ENCODE peak calls at places on chromosomes 12 and 14, in nine cellular contexts. W is upper lobe of right lung, A is ovary, T is Peyer's patch, Q is endothelial cell, Z is GM12865, F is endodermal cell, L is WTC11, V is A549. X is an unnamed sample.
A peak's percentile ranks its signal among the peaks of the same experiment; 100 is the strongest.

GRCh38 chr14:96136361-96136760 is 68.3 kb upstream of the BDKRB2 start:
- DNase-seq in F (no peak), Q (no peak), W (no peak), L (no peak), T (no peak), A (no peak), Z (no peak), V (no peak), X (no peak)

GRCh38 chr14:69460093-69460701 is 24.3 kb upstream of the PLEKHD1 start:
- DNase-seq in T (peak; percentile 39), Q (peak; percentile 56), F (peak; percentile 71), L (peak; percentile 39), W (no peak), V (peak; percentile 79), A (peak; percentile 52), Z (peak; percentile 75), X (peak; percentile 71)

GRCh38 chr14:52553002-52553670 is 500 bp downstream of the GPR137C start:
- DNase-seq in W (peak; percentile 71), Q (peak; percentile 49), T (peak; percentile 34), A (peak; percentile 61), F (peak; percentile 86), Z (peak; percentile 54), L (peak; percentile 59), V (no peak), X (peak; percentile 67)

GRCh38 chr14:61388976-61389576 is 67.7 kb downstream of the PRKCH start:
- DNase-seq in L (no peak), V (no peak), Q (no peak), F (no peak), T (no peak), Z (no peak), A (no peak), W (no peak), X (no peak)

GRCh38 chr14:60248697-60249314 is at the start of gene PPM1A:
- DNase-seq in Z (peak; percentile 99), W (peak; percentile 98), L (peak; percentile 94), F (peak; percentile 98), Q (peak; percentile 94), A (peak; percentile 98), T (peak; percentile 93), V (peak; percentile 91), X (peak; percentile 97)

GRCh38 chr14:94381149-94382030 is 7.0 kb downstream of the SERPINA1 start:
- DNase-seq in Z (no peak), F (peak; percentile 37), V (no peak), L (no peak), T (no peak), W (no peak), A (no peak), Q (no peak), X (no peak)

GRCh38 chr12:65335021-65335714 is 56.7 kb downstream of the MSRB3 start:
- DNase-seq in W (no peak), V (peak; percentile 13), T (no peak), F (no peak), Q (no peak), Z (no peak), L (no peak), A (peak; percentile 57), X (no peak)

GRCh38 chr14:32679927-32680612 is 258.6 kb upstream of the NPAS3 start:
- DNase-seq in V (no peak), Z (no peak), T (no peak), W (no peak), F (no peak), Q (no peak), A (no peak), L (no peak), X (no peak)

GRCh38 chr14:23061995-23062394 is 4.7 kb upstream of the CDH24 start:
- DNase-seq in Z (no peak), A (peak; percentile 83), W (no peak), Q (no peak), V (peak; percentile 75), F (no peak), T (no peak), L (no peak), X (no peak)

GRCh38 chr12:106645074-106645421 is 62.2 kb downstream of the RFX4 start:
- DNase-seq in A (no peak), T (no peak), Q (no peak), Z (no peak), W (peak; percentile 75), F (no peak), V (no peak), L (no peak), X (no peak)

GRCh38 chr12:57604454-57605307 is at the start of gene DTX3:
- DNase-seq in L (peak; percentile 52), A (peak; percentile 72), V (peak; percentile 57), Z (peak; percentile 46), T (peak; percentile 64), Q (no peak), F (peak; percentile 87), W (no peak), X (peak; percentile 81)

GRCh38 chr14:96362071-96362964 is 823 bp downstream of the ATG2B start:
- DNase-seq in L (peak; percentile 30), Z (peak; percentile 83), W (no peak), T (peak; percentile 39), Q (no peak), V (peak; percentile 37), A (no peak), F (peak; percentile 63), X (peak; percentile 62)

GRCh38 chr14:100135784-100136183 is 23.7 kb downstream of the DEGS2 start:
- DNase-seq in A (no peak), T (no peak), L (peak; percentile 49), V (no peak), F (peak; percentile 61), W (no peak), Z (no peak), Q (no peak), X (no peak)

GRCh38 chr14:53126705-53127104 is 26.4 kb downstream of the DDHD1 start:
- DNase-seq in V (no peak), Q (no peak), L (no peak), Z (no peak), F (no peak), T (no peak), W (no peak), A (no peak), X (no peak)

GRCh38 chr12:111467862-111468245 is 62.1 kb downstream of the SH2B3 start:
- DNase-seq in Q (no peak), F (no peak), W (no peak), L (no peak), A (no peak), V (no peak), T (no peak), Z (no peak), X (no peak)

GRCh38 chr12:104138747-104139186 is 757 bp upstream of the NFYB start:
- DNase-seq in Q (peak; percentile 10), F (peak; percentile 71), Z (peak; percentile 5), L (peak; percentile 12), A (no peak), W (no peak), V (no peak), T (no peak), X (no peak)

GRCh38 chr12:22287776-22288621 is 46.5 kb downstream of the ST8SIA1 start:
- DNase-seq in T (no peak), F (peak; percentile 79), Z (no peak), A (no peak), W (no peak), V (no peak), L (peak; percentile 26), Q (no peak), X (no peak)

GRCh38 chr14:83470959-83471358 is 1937.3 kb upstream of the SEL1L start:
- DNase-seq in V (no peak), Z (no peak), F (no peak), W (no peak), A (no peak), T (no peak), Q (no peak), L (no peak), X (no peak)

GRCh38 chr12:3961573-3961972 is 88.4 kb upstream of the PARP11 start:
- DNase-seq in W (no peak), T (no peak), V (no peak), Q (no peak), A (no peak), F (no peak), L (no peak), Z (no peak), X (no peak)

GRCh38 chr12:3967556-3968160 is 94.5 kb upstream of the PARP11 start:
- DNase-seq in Z (no peak), W (no peak), V (no peak), F (peak; percentile 83), L (no peak), A (no peak), T (no peak), Q (no peak), X (no peak)

GRCh38 chr12:3965096-3965495 is 91.9 kb upstream of the PARP11 start:
- DNase-seq in W (no peak), Z (no peak), A (no peak), L (no peak), V (no peak), T (no peak), F (no peak), Q (no peak), X (no peak)

GRCh38 chr12:3962661-3963483 is 89.7 kb upstream of the PARP11 start:
- DNase-seq in W (peak; percentile 69), V (no peak), Z (peak; percentile 17), L (no peak), Q (no peak), T (peak; percentile 43), F (peak; percentile 72), A (no peak), X (no peak)

GRCh38 chr12:3964404-3964803 is 91.2 kb upstream of the PARP11 start:
- DNase-seq in A (no peak), W (no peak), F (peak; percentile 92), V (peak; percentile 26), Q (peak; percentile 45), T (peak; percentile 20), L (peak; percentile 71), Z (peak; percentile 28), X (peak; percentile 65)
- TF ChIP-seq CTCF in A (no peak), W (peak; percentile 20), F (peak; percentile 92), V (no peak), Q (no peak), T (peak; percentile 2), L (peak; percentile 11), Z (peak; percentile 27), X (peak; percentile 65)

GRCh38 chr14:101564819-101565698 is 3.8 kb downstream of the DIO3 start:
- DNase-seq in V (no peak), Q (peak; percentile 30), W (no peak), T (no peak), L (peak; percentile 55), Z (no peak), F (peak; percentile 81), A (no peak), X (no peak)
- TF ChIP-seq CTCF in V (no peak), Q (peak; percentile 21), W (no peak), T (no peak), L (no peak), Z (no peak), F (no peak), A (no peak), X (no peak)

DNA sequence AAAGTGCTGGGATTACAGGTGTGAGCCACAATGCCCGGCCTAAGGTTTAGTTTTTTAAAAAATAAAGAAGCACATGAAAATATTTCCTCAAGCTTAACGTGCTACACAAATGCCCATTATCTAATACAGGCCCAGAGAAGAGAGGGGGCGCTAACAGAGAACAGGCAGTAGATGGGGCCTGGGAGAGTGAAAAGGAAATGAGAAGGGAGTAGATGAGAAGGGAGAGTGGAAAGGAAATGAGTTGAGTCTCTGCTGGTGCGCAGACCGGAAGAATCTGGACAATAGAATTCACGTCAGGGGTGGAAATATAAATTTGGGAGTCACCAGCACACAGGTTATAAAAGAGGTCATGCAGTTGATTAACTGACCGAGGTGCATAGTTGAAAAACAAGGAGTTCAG is 10.7 kb downstream of the PXN start:
- DNase-seq in Z (no peak), F (peak; percentile 70), A (no peak), Q (no peak), V (no peak), T (no peak), L (no peak), W (no peak), X (no peak)
- TF ChIP-seq CTCF in Z (no peak), F (peak; percentile 62), A (no peak), Q (peak; percentile 8), V (no peak), T (peak; percentile 9), L (no peak), W (peak; percentile 12), X (no peak)

GRCh38 chr12:47904647-47905312 is at the start of gene VDR:
- DNase-seq in V (peak; percentile 89), F (peak; percentile 100), T (peak; percentile 72), A (peak; percentile 80), Q (peak; percentile 66), Z (peak; percentile 81), L (peak; percentile 83), W (peak; percentile 92), X (peak; percentile 92)
- TF ChIP-seq CTCF in V (no peak), F (no peak), T (peak; percentile 28), A (no peak), Q (no peak), Z (peak; percentile 30), L (no peak), W (peak; percentile 31), X (peak; percentile 18)

X was measured in GM13977.